ENCODE peak calls at places on chromosomes 5 and 9, in eight cellular contexts. Z is SK-N-SH, N is transverse colon, T is K562, E is HepG2, W is stomach, D is GM12878, R is H1. Q is an unnamed sample.

GRCh38 chr5:73482383-73483193 is 15.7 kb upstream of the BTF3 start:
- DNase-seq in Z (no peak), N (no peak), T (peak), E (no peak), W (no peak), D (no peak), R (no peak), Q (no peak)

GRCh38 chr9:134366223-134367031 is 40.2 kb downstream of the RXRA start:
- DNase-seq in Z (peak), N (peak), T (no peak), E (no peak), W (peak), D (no peak), R (no peak), Q (peak)

GRCh38 chr5:78881884-78882283 is 103.2 kb downstream of the ARSB start:
- DNase-seq in Z (no peak), N (no peak), T (no peak), E (no peak), W (no peak), D (no peak), R (no peak), Q (no peak)

GRCh38 chr5:50712479-50712878 is 46.0 kb downstream of the PARP8 start:
- DNase-seq in Z (peak), N (no peak), T (no peak), E (no peak), W (no peak), D (no peak), R (no peak), Q (no peak)

GRCh38 chr9:133834080-133834976 is 96.2 kb upstream of the SARDH start:
- DNase-seq in Z (no peak), N (no peak), T (peak), E (no peak), W (no peak), D (no peak), R (no peak), Q (no peak)

GRCh38 chr5:143923634-143924265 is 111.8 kb downstream of the HMHB1 start:
- DNase-seq in Z (no peak), N (no peak), T (no peak), E (no peak), W (no peak), D (no peak), R (no peak), Q (no peak)

GRCh38 chr9:38339087-38339486 is 53.4 kb upstream of the ALDH1B1 start:
- DNase-seq in Z (no peak), N (no peak), T (no peak), E (no peak), W (no peak), D (peak), R (no peak), Q (no peak)

GRCh38 chr5:111158105-111158744 is 66.0 kb upstream of the CAMK4 start:
- DNase-seq in Z (peak), N (peak), T (peak), E (peak), W (peak), D (peak), R (peak), Q (peak)

GRCh38 chr9:138105561-138106505 is 228.3 kb downstream of the CACNA1B start:
- DNase-seq in Z (peak), N (no peak), T (no peak), E (no peak), W (no peak), D (no peak), R (no peak), Q (no peak)

GRCh38 chr5:55701462-55702103 is 10.5 kb downstream of the SLC38A9 start:
- DNase-seq in Z (no peak), N (no peak), T (no peak), E (no peak), W (no peak), D (no peak), R (no peak), Q (no peak)

GRCh38 chr5:178496661-178497060 is 93.5 kb downstream of the COL23A1 start:
- DNase-seq in Z (no peak), N (no peak), T (no peak), E (no peak), W (no peak), D (no peak), R (no peak), Q (no peak)

GRCh38 chr5:71839049-71839834 is 120.2 kb downstream of the CARTPT start:
- DNase-seq in Z (peak), N (no peak), T (no peak), E (no peak), W (no peak), D (no peak), R (no peak), Q (no peak)

GRCh38 chr9:81086421-81086820 is 602.9 kb downstream of the TLE1 start:
- DNase-seq in Z (no peak), N (no peak), T (no peak), E (no peak), W (no peak), D (no peak), R (no peak), Q (no peak)

GRCh38 chr5:3344671-3345070 is 251.0 kb upstream of the IRX1 start:
- DNase-seq in Z (no peak), N (no peak), T (no peak), E (no peak), W (no peak), D (no peak), R (no peak), Q (peak)

GRCh38 chr5:90866333-90866732 is 307.7 kb downstream of the ADGRV1 start:
- DNase-seq in Z (peak), N (no peak), T (peak), E (peak), W (no peak), D (no peak), R (no peak), Q (no peak)

GRCh38 chr5:158967566-158967965 is 132.2 kb downstream of the EBF1 start:
- DNase-seq in Z (no peak), N (no peak), T (no peak), E (no peak), W (no peak), D (no peak), R (no peak), Q (no peak)

GRCh38 chr9:134623408-134624066 is 18.1 kb upstream of the COL5A1 start:
- DNase-seq in Z (no peak), N (no peak), T (no peak), E (no peak), W (no peak), D (no peak), R (no peak), Q (peak)

GRCh38 chr5:53239301-53239990 is 129.9 kb upstream of the MOCS2 start:
- DNase-seq in Z (no peak), N (no peak), T (no peak), E (no peak), W (no peak), D (no peak), R (no peak), Q (no peak)

GRCh38 chr5:61817472-61818326 is 485.6 kb downstream of the ZSWIM6 start:
- DNase-seq in Z (peak), N (peak), T (peak), E (peak), W (peak), D (no peak), R (no peak), Q (no peak)

GRCh38 chr5:143734381-143734780 is 77.6 kb upstream of the HMHB1 start:
- DNase-seq in Z (no peak), N (no peak), T (no peak), E (no peak), W (no peak), D (no peak), R (no peak), Q (no peak)

GRCh38 chr5:97412959-97413358 is 229.9 kb upstream of the RIOK2 start:
- DNase-seq in Z (no peak), N (no peak), T (no peak), E (no peak), W (no peak), D (no peak), R (no peak), Q (no peak)

GRCh38 chr5:136222575-136223235 is 29.7 kb upstream of the SMIM32 start:
- DNase-seq in Z (no peak), N (no peak), T (no peak), E (no peak), W (no peak), D (no peak), R (no peak), Q (no peak)

GRCh38 chr5:31365776-31366175 is 166.1 kb downstream of the DROSHA start:
- DNase-seq in Z (no peak), N (no peak), T (no peak), E (no peak), W (no peak), D (no peak), R (no peak), Q (no peak)

GRCh38 chr9:22216730-22217160 is 207.6 kb upstream of the CDKN2B start:
- DNase-seq in Z (no peak), N (no peak), T (no peak), E (peak), W (no peak), D (no peak), R (no peak), Q (no peak)

GRCh38 chr5:64347308-64347707 is 158.5 kb upstream of the RGS7BP start:
- DNase-seq in Z (no peak), N (no peak), T (no peak), E (no peak), W (no peak), D (no peak), R (no peak), Q (no peak)

GRCh38 chr5:143436871-143437270 is 33.4 kb upstream of the NR3C1 start:
- DNase-seq in Z (no peak), N (no peak), T (no peak), E (no peak), W (no peak), D (no peak), R (no peak), Q (no peak)

GRCh38 chr9:136965771-136966484 is 11.4 kb upstream of the PTGDS start:
- DNase-seq in Z (no peak), N (no peak), T (peak), E (no peak), W (no peak), D (no peak), R (no peak), Q (no peak)

GRCh38 chr9:91564081-91564670 is 140.5 kb upstream of the NFIL3 start:
- DNase-seq in Z (no peak), N (no peak), T (no peak), E (no peak), W (no peak), D (no peak), R (no peak), Q (no peak)

GRCh38 chr9:111863636-111864035 is 33.0 kb upstream of the UGCG start:
- DNase-seq in Z (no peak), N (no peak), T (no peak), E (no peak), W (no peak), D (no peak), R (no peak), Q (no peak)

GRCh38 chr9:6630502-6631206 is 14.9 kb downstream of the GLDC start:
- DNase-seq in Z (no peak), N (peak), T (no peak), E (no peak), W (no peak), D (peak), R (no peak), Q (no peak)

GRCh38 chr5:107604990-107605389 is 65.7 kb downstream of the EFNA5 start:
- DNase-seq in Z (peak), N (no peak), T (no peak), E (no peak), W (no peak), D (no peak), R (no peak), Q (no peak)

GRCh38 chr9:93891549-93892310 is 63.4 kb downstream of the BARX1 start:
- DNase-seq in Z (no peak), N (peak), T (no peak), E (no peak), W (peak), D (no peak), R (no peak), Q (no peak)

GRCh38 chr9:73434826-73435225 is 283.2 kb downstream of the ANXA1 start:
- DNase-seq in Z (no peak), N (no peak), T (no peak), E (no peak), W (no peak), D (no peak), R (no peak), Q (no peak)

GRCh38 chr5:146607663-146608315 is 91.8 kb upstream of the GPR151 start:
- DNase-seq in Z (peak), N (no peak), T (no peak), E (no peak), W (no peak), D (no peak), R (no peak), Q (no peak)

GRCh38 chr5:146606838-146607237 is 90.8 kb upstream of the GPR151 start:
- DNase-seq in Z (no peak), N (no peak), T (no peak), E (no peak), W (no peak), D (no peak), R (no peak), Q (no peak)
- TF ChIP-seq POLR2AphosphoS5 in Z (no peak), N (no peak), T (no peak), E (no peak), W (no peak), D (no peak), R (no peak), Q (no peak)

DNA sequence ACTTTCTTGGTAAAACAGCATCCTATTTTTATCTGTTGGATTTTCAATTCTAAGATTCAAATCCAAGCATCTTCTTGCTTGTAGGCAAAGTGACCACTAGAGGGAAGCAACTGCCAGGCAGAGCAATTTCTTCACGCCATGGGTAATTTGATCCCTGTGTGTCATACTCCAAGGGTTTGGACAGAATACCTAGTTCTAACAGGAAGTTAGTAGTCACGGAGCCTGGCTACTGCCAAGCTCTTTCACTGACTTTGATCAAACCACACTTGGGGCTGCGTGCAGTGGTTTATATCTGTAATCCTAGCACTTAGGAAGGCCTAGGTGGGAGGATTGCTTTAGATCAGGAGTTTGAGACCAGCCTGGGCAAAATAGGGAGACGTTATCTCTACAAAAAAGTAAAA is 473.6 kb upstream of the TNC start:
- DNase-seq in Z (peak), N (peak), T (peak), E (peak), W (peak), D (peak), R (peak), Q (peak)
- TF ChIP-seq EP300 in Z (peak), N (no peak), T (no peak), E (no peak), W (no peak), D (no peak), R (no peak), Q (no peak)

GRCh38 chr9:114387678-114388431 is at the start of gene AKNA:
- DNase-seq in Z (no peak), N (peak), T (no peak), E (no peak), W (peak), D (no peak), R (no peak), Q (peak)
- H3K4me3 ChIP-seq in Z (no peak), N (peak), T (no peak), E (peak), W (peak), D (peak), R (peak), Q (peak)

GRCh38 chr9:35564658-35565061 is 40.4 kb upstream of the TESK1 start:
- DNase-seq in Z (no peak), N (no peak), T (no peak), E (no peak), W (no peak), D (no peak), R (no peak), Q (peak)
- TF ChIP-seq POLR2AphosphoS5 in Z (no peak), N (no peak), T (no peak), E (no peak), W (no peak), D (no peak), R (no peak), Q (no peak)

GRCh38 chr9:11871832-11872231 is 821.4 kb upstream of the TYRP1 start:
- DNase-seq in Z (no peak), N (no peak), T (no peak), E (no peak), W (no peak), D (no peak), R (no peak), Q (no peak)

GRCh38 chr9:11874414-11874813 is 818.8 kb upstream of the TYRP1 start:
- DNase-seq in Z (no peak), N (no peak), T (no peak), E (no peak), W (no peak), D (no peak), R (no peak), Q (no peak)

DNA sequence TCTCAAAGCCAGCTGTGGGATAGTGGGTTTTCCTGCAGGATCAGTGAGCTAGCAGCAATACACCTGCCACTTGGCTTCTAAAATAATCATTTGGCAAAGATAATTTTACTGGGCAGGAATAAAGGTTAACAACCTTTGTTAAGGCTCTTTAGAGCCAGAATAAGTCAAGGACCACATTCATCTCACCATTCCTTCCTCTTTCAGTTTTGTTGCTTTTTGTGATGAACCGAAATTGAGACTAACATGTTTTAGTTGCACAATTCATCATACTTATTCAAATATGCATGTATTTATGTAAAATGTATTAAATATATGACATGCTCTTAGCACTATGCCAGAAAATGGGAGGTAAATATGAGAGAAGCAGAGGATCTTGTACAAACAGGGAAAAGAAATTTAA is 824.4 kb upstream of the TYRP1 start:
- DNase-seq in Z (no peak), N (no peak), T (no peak), E (no peak), W (no peak), D (no peak), R (no peak), Q (no peak)
- TF ChIP-seq EP300 in Z (no peak), N (no peak), T (no peak), E (no peak), W (no peak), D (no peak), R (no peak), Q (no peak)

Q was measured in suprapubic skin.